ENCODE peak calls at places on chromosomes 5 and 9, in seven cellular contexts. One of them, this sample, is unnamed.

GRCh38 chr5:172643392-172643871 is 2.4 kb downstream of the NEURL1B start:
- DNase-seq in ascending aorta: no peak
- DNase-seq in CD8-positive, alpha-beta memory T cell: no peak
- DNase-seq in transverse colon: no peak
- DNase-seq in cardiac muscle cell: no peak
- DNase-seq in lung: no peak
- DNase-seq in osteoblast: peak; percentile 52
- DNase-seq in this sample: no peak

GRCh38 chr9:3244963-3245653 is 280.7 kb downstream of the RFX3 start:
- DNase-seq in osteoblast: no peak
- DNase-seq in transverse colon: no peak
- DNase-seq in CD8-positive, alpha-beta memory T cell: no peak
- DNase-seq in lung: no peak
- DNase-seq in ascending aorta: no peak
- DNase-seq in cardiac muscle cell: peak; percentile 21
- DNase-seq in this sample: no peak

GRCh38 chr5:173581408-173582197 is 34.8 kb downstream of the BOD1 start:
- DNase-seq in CD8-positive, alpha-beta memory T cell: peak; percentile 17
- DNase-seq in cardiac muscle cell: peak; percentile 60
- DNase-seq in osteoblast: no peak
- DNase-seq in ascending aorta: no peak
- DNase-seq in transverse colon: peak; percentile 19
- DNase-seq in lung: peak; percentile 32
- DNase-seq in this sample: no peak

GRCh38 chr9:137085918-137086530 is 761 bp upstream of the MAN1B1 start:
- DNase-seq in transverse colon: peak; percentile 54
- DNase-seq in ascending aorta: no peak
- DNase-seq in lung: peak; percentile 45
- DNase-seq in osteoblast: peak; percentile 90
- DNase-seq in CD8-positive, alpha-beta memory T cell: no peak
- DNase-seq in cardiac muscle cell: peak; percentile 37
- DNase-seq in this sample: peak; percentile 69

GRCh38 chr5:133439859-133440258 is 172.5 kb downstream of the FSTL4 start:
- DNase-seq in transverse colon: no peak
- DNase-seq in ascending aorta: no peak
- DNase-seq in lung: no peak
- DNase-seq in osteoblast: no peak
- DNase-seq in CD8-positive, alpha-beta memory T cell: no peak
- DNase-seq in cardiac muscle cell: no peak
- DNase-seq in this sample: no peak

GRCh38 chr5:75281716-75282465 is 45.2 kb upstream of the ANKRD31 start:
- DNase-seq in transverse colon: no peak
- DNase-seq in osteoblast: no peak
- DNase-seq in ascending aorta: no peak
- DNase-seq in CD8-positive, alpha-beta memory T cell: no peak
- DNase-seq in cardiac muscle cell: no peak
- DNase-seq in lung: no peak
- DNase-seq in this sample: no peak

GRCh38 chr5:9716838-9717281 is 86.7 kb upstream of the TAS2R1 start:
- DNase-seq in transverse colon: no peak
- DNase-seq in CD8-positive, alpha-beta memory T cell: no peak
- DNase-seq in cardiac muscle cell: peak; percentile 33
- DNase-seq in osteoblast: peak; percentile 75
- DNase-seq in ascending aorta: no peak
- DNase-seq in lung: no peak
- DNase-seq in this sample: no peak

GRCh38 chr5:173010547-173011464 is 27.2 kb downstream of the ATP6V0E1 start:
- DNase-seq in osteoblast: no peak
- DNase-seq in cardiac muscle cell: peak; percentile 40
- DNase-seq in CD8-positive, alpha-beta memory T cell: no peak
- DNase-seq in lung: peak; percentile 69
- DNase-seq in transverse colon: peak; percentile 56
- DNase-seq in ascending aorta: no peak
- DNase-seq in this sample: peak; percentile 71

GRCh38 chr5:137205237-137205636 is 293.9 kb downstream of the SPOCK1 start:
- DNase-seq in CD8-positive, alpha-beta memory T cell: no peak
- DNase-seq in cardiac muscle cell: no peak
- DNase-seq in osteoblast: no peak
- DNase-seq in ascending aorta: no peak
- DNase-seq in lung: no peak
- DNase-seq in transverse colon: no peak
- DNase-seq in this sample: no peak

GRCh38 chr5:59562756-59563389 is 330.7 kb downstream of the PDE4D start:
- DNase-seq in ascending aorta: no peak
- DNase-seq in cardiac muscle cell: no peak
- DNase-seq in CD8-positive, alpha-beta memory T cell: peak; percentile 1
- DNase-seq in osteoblast: no peak
- DNase-seq in lung: peak; percentile 43
- DNase-seq in transverse colon: peak; percentile 24
- DNase-seq in this sample: no peak

DNA sequence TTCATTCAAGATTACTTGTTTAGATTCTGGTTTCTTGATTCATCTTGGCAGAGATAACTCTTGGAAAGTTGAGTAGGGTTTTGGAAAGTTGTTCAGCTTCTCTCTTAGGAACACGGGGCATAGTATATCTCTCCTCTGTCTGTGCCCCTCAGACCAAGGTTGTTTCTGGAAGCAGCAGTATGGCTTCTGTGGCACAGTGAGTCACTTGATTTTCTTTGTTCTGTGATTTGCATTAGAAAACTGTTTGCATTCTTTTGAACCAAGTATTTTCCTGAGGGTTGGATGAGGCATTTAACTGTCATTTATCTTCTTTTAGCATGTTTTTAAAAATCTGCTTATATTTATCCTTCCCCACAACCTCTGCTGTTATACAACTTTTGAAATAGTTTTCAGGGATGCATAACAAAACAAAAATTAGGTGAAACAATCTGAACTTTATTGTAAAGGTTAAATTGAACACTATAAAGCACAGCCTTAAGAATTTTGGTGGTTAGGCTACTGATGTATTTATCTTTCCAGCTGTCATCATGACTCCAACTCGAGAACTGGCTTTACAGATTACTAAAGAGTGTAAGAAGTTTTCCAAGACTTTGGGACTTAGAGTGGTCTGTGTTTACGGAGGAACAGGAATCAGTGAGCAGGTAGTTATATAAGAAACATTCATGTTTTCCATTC is 26.5 kb downstream of the DDX46 start:
- DNase-seq in lung: no peak
- DNase-seq in cardiac muscle cell: no peak
- DNase-seq in CD8-positive, alpha-beta memory T cell: no peak
- DNase-seq in transverse colon: no peak
- DNase-seq in ascending aorta: no peak
- DNase-seq in osteoblast: peak; percentile 4
- DNase-seq in this sample: no peak
- H3K36me3 ChIP-seq in lung: peaks cover 24% of the 10 kb centered on the region
- H3K36me3 ChIP-seq in cardiac muscle cell: peaks cover 82% of the 10 kb centered on the region
- H3K36me3 ChIP-seq in CD8-positive, alpha-beta memory T cell: peaks cover 56% of the 10 kb centered on the region
- H3K36me3 ChIP-seq in transverse colon: peaks cover 84% of the 10 kb centered on the region
- H3K36me3 ChIP-seq in ascending aorta: peaks cover 72% of the 10 kb centered on the region
- H3K36me3 ChIP-seq in osteoblast: peaks cover 69% of the 10 kb centered on the region
- H3K36me3 ChIP-seq in this sample: peaks cover 21% of the 10 kb centered on the region

DNA sequence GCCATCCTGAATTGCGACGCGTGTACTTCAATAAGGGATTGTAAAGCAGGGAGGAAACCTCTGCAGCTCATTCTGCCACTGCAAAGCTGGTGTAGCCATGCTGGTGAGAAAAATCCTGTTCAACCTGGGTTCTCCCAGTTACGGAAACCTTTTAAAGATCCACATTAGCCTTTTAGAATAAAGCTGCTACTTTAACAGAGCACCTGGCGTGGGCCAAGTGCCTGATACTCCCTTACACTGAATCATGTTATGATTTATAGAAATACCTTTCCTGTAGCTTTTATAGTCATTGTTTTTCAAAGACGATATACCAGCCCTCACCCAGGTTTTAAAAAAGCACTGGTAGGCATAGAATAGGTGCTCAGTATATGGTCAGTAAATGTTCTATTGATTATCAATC is 48.3 kb downstream of the SFXN1 start:
- DNase-seq in lung: no peak
- DNase-seq in CD8-positive, alpha-beta memory T cell: no peak
- DNase-seq in ascending aorta: no peak
- DNase-seq in osteoblast: no peak
- DNase-seq in transverse colon: no peak
- DNase-seq in cardiac muscle cell: no peak
- DNase-seq in this sample: no peak
- H3K36me3 ChIP-seq in lung: peaks cover 11% of the 10 kb centered on the region
- H3K36me3 ChIP-seq in CD8-positive, alpha-beta memory T cell: peaks cover 21% of the 10 kb centered on the region
- H3K36me3 ChIP-seq in ascending aorta: peaks cover 21% of the 10 kb centered on the region
- H3K36me3 ChIP-seq in osteoblast: peaks cover 55% of the 10 kb centered on the region
- H3K36me3 ChIP-seq in transverse colon: peaks cover 25% of the 10 kb centered on the region
- H3K36me3 ChIP-seq in cardiac muscle cell: peaks cover 43% of the 10 kb centered on the region
- H3K36me3 ChIP-seq in this sample: peaks cover 23% of the 10 kb centered on the region

GRCh38 chr9:37969558-37970300 is 65.8 kb upstream of the SLC25A51 start:
- DNase-seq in cardiac muscle cell: no peak
- DNase-seq in transverse colon: no peak
- DNase-seq in ascending aorta: no peak
- DNase-seq in lung: no peak
- DNase-seq in osteoblast: no peak
- DNase-seq in CD8-positive, alpha-beta memory T cell: no peak
- DNase-seq in this sample: no peak
- H3K36me3 ChIP-seq in cardiac muscle cell: peaks cover 4% of the 10 kb centered on the region
- H3K36me3 ChIP-seq in transverse colon: no peaks in the 10 kb centered on the region
- H3K36me3 ChIP-seq in ascending aorta: peaks cover 11% of the 10 kb centered on the region
- H3K36me3 ChIP-seq in lung: peaks cover 7% of the 10 kb centered on the region
- H3K36me3 ChIP-seq in osteoblast: peaks cover 4% of the 10 kb centered on the region
- H3K36me3 ChIP-seq in CD8-positive, alpha-beta memory T cell: no peaks in the 10 kb centered on the region
- H3K36me3 ChIP-seq in this sample: peaks cover 5% of the 10 kb centered on the region

GRCh38 chr9:134325813-134326753 is at the start of gene RXRA:
- DNase-seq in cardiac muscle cell: peak; percentile 93
- DNase-seq in CD8-positive, alpha-beta memory T cell: peak; percentile 64
- DNase-seq in transverse colon: peak; percentile 91
- DNase-seq in ascending aorta: no peak
- DNase-seq in lung: peak; percentile 82
- DNase-seq in osteoblast: peak; percentile 99
- DNase-seq in this sample: peak; percentile 89
- H3K36me3 ChIP-seq in cardiac muscle cell: no peaks in the 10 kb centered on the region
- H3K36me3 ChIP-seq in CD8-positive, alpha-beta memory T cell: no peaks in the 10 kb centered on the region
- H3K36me3 ChIP-seq in transverse colon: no peaks in the 10 kb centered on the region
- H3K36me3 ChIP-seq in ascending aorta: no peaks in the 10 kb centered on the region
- H3K36me3 ChIP-seq in lung: no peaks in the 10 kb centered on the region
- H3K36me3 ChIP-seq in osteoblast: no peaks in the 10 kb centered on the region
- H3K36me3 ChIP-seq in this sample: no peaks in the 10 kb centered on the region

This sample was measured in thyroid gland.